ENCODE peak calls at places on chromosomes 6 and 20, in nine cellular contexts. V is HCEC 1CT, W is fibroblast of the conjunctiva, E is dermis microvascular lymphatic vessel endothelial cell, U is WERI-Rb-1, X is H9, A is ureter, M is anterior cingulate cortex, N is Calu3. J is an unnamed sample.

GRCh38 chr6:41269716-41270115 is 16.8 kb downstream of the TREM1 start:
- DNase-seq in N (no peak), V (no peak), X (no peak), W (no peak), M (no peak), E (no peak), U (no peak), A (peak; percentile 18), J (no peak)

GRCh38 chr6:127737009-127737486 is 160.1 kb downstream of the C6orf58 start:
- DNase-seq in N (peak; percentile 50), E (peak; percentile 73), X (no peak), V (peak; percentile 71), A (peak; percentile 57), M (no peak), W (peak; percentile 57), U (peak; percentile 29), J (peak; percentile 6)

GRCh38 chr6:34391023-34391485 is 1.4 kb downstream of the NUDT3 start:
- DNase-seq in U (no peak), V (peak; percentile 74), A (no peak), X (no peak), M (no peak), N (peak; percentile 47), W (peak; percentile 70), E (peak; percentile 45), J (peak; percentile 27)

GRCh38 chr20:63664861-63665594 is 6.9 kb downstream of the RTEL1 start:
- DNase-seq in N (no peak), U (no peak), X (peak; percentile 72), E (no peak), A (no peak), M (peak; percentile 41), V (no peak), W (no peak), J (peak; percentile 98)

GRCh38 chr6:131682427-131682826 is 18.8 kb downstream of the OR2A4 start:
- DNase-seq in W (no peak), U (no peak), X (no peak), M (no peak), V (no peak), A (no peak), N (no peak), E (no peak), J (no peak)

GRCh38 chr6:168147205-168147738 is 68.3 kb upstream of the FRMD1 start:
- DNase-seq in A (no peak), W (no peak), V (no peak), N (no peak), M (no peak), X (no peak), U (peak; percentile 86), E (no peak), J (peak; percentile 2)

GRCh38 chr20:4875578-4876067 is 125.7 kb downstream of the SLC23A2 start:
- DNase-seq in M (no peak), N (no peak), E (no peak), U (no peak), X (no peak), W (no peak), A (no peak), V (no peak), J (no peak)

GRCh38 chr6:6557871-6558270 is 30.6 kb upstream of the LY86 start:
- DNase-seq in V (no peak), A (no peak), X (no peak), W (no peak), U (no peak), N (no peak), E (no peak), M (no peak), J (no peak)

GRCh38 chr20:20225325-20225724 is 142.6 kb upstream of the INSM1 start:
- DNase-seq in E (peak; percentile 27), V (no peak), W (no peak), X (no peak), N (no peak), U (no peak), M (no peak), A (no peak), J (peak; percentile 41)

GRCh38 chr6:2917065-2917464 is 14.0 kb upstream of the SERPINB9 start:
- DNase-seq in E (no peak), V (no peak), W (no peak), N (no peak), X (no peak), A (no peak), U (no peak), M (no peak), J (no peak)

GRCh38 chr6:34544776-34545471 is 11.2 kb downstream of the SPDEF start:
- DNase-seq in V (no peak), A (no peak), W (no peak), M (no peak), X (no peak), U (peak; percentile 83), E (no peak), N (no peak), J (no peak)

GRCh38 chr6:88869263-88870023 is 94.0 kb downstream of the RNGTT start:
- DNase-seq in W (no peak), M (no peak), X (no peak), U (no peak), A (no peak), V (peak; percentile 63), E (no peak), N (no peak), J (no peak)

GRCh38 chr6:119116712-119117281 is 38.3 kb upstream of the FAM184A start:
- DNase-seq in W (no peak), A (no peak), X (no peak), U (no peak), V (no peak), M (no peak), N (no peak), E (peak; percentile 56), J (no peak)

GRCh38 chr20:25282034-25282781 is 34.3 kb downstream of the PYGB start:
- DNase-seq in E (no peak), N (no peak), V (no peak), A (peak; percentile 41), M (no peak), X (no peak), U (peak; percentile 3), W (no peak), J (no peak)

GRCh38 chr6:45880139-45880538 is 135.5 kb downstream of the CLIC5 start:
- DNase-seq in E (no peak), M (no peak), W (no peak), U (no peak), X (no peak), V (no peak), A (no peak), N (peak; percentile 39), J (no peak)

GRCh38 chr6:32836873-32837272 is 1.7 kb downstream of the TAP2 start:
- DNase-seq in W (no peak), U (no peak), N (no peak), V (no peak), X (no peak), A (no peak), M (no peak), E (no peak), J (no peak)

GRCh38 chr6:157778719-157779118 is 44.3 kb upstream of the SNX9 start:
- DNase-seq in E (no peak), V (no peak), W (no peak), A (no peak), U (no peak), N (no peak), X (no peak), M (no peak), J (no peak)

GRCh38 chr6:138443979-138444378 is 40.0 kb downstream of the HEBP2 start:
- DNase-seq in A (no peak), V (no peak), M (no peak), X (no peak), E (no peak), W (no peak), N (no peak), U (no peak), J (no peak)

GRCh38 chr20:14632906-14633305 is 295.5 kb upstream of the FLRT3 start:
- DNase-seq in A (no peak), N (no peak), V (no peak), E (no peak), W (no peak), U (no peak), X (peak; percentile 46), M (no peak), J (peak; percentile 10)

GRCh38 chr6:31597006-31597405 is 4.2 kb upstream of the NCR3 start:
- DNase-seq in U (peak; percentile 50), W (no peak), A (no peak), V (peak; percentile 26), N (peak; percentile 45), M (no peak), E (peak; percentile 63), X (no peak), J (peak; percentile 48)

GRCh38 chr20:50381771-50382593 is 128.2 kb upstream of the PTPN1 start:
- DNase-seq in W (no peak), U (no peak), V (no peak), A (no peak), E (peak; percentile 15), M (no peak), X (no peak), N (no peak), J (no peak)

GRCh38 chr6:157912326-157912725 is 69.3 kb upstream of the SYNJ2 start:
- DNase-seq in X (no peak), M (peak; percentile 58), A (no peak), N (no peak), W (peak; percentile 48), E (peak; percentile 8), U (no peak), V (peak; percentile 75), J (peak; percentile 42)

GRCh38 chr6:25267662-25268061 is 11.5 kb upstream of the CARMIL1 start:
- DNase-seq in X (no peak), W (no peak), A (no peak), N (no peak), U (no peak), M (no peak), E (no peak), V (no peak), J (no peak)

GRCh38 chr20:6636209-6637159 is 131.0 kb upstream of the BMP2 start:
- DNase-seq in X (no peak), V (peak; percentile 68), U (no peak), A (no peak), E (peak; percentile 79), W (peak; percentile 17), N (peak; percentile 34), M (no peak), J (peak; percentile 6)

GRCh38 chr6:36328600-36328999 is 8.1 kb downstream of the BNIP5 start:
- DNase-seq in V (no peak), W (no peak), M (no peak), N (no peak), E (no peak), X (no peak), A (no peak), U (no peak), J (no peak)

GRCh38 chr6:76792394-76792793 is 670.9 kb downstream of the HTR1B start:
- DNase-seq in M (no peak), N (no peak), U (no peak), A (no peak), V (peak; percentile 47), W (peak; percentile 14), X (no peak), E (no peak), J (no peak)

GRCh38 chr6:131101911-131102680 is 33.2 kb upstream of the AKAP7 start:
- DNase-seq in X (no peak), N (no peak), V (peak; percentile 18), E (no peak), W (no peak), A (no peak), M (no peak), U (no peak), J (no peak)

GRCh38 chr6:39951716-39952115 is 17.5 kb upstream of the MOCS1 start:
- DNase-seq in U (no peak), A (no peak), W (no peak), E (no peak), M (no peak), X (no peak), N (no peak), V (no peak), J (no peak)